ENCODE peak calls at places on chromosomes 11 and 22, in ten cellular contexts. V is colonic mucosa; T is pancreas; M is tibial nerve; K is CD8-positive, alpha-beta T cell; W is HCT116; L is suprapubic skin; Y is uterus; O is ovary; B is H1. Q is an unnamed sample. For H3K4me1, the result is how much of the 10 kb centered on the place peaks cover.

GRCh38 chr11:109109150-109109549 is 312.8 kb upstream of the C11orf87 start:
- DNase-seq in V (no peak), T (no peak), M (no peak), K (no peak), W (no peak), L (no peak), Y (no peak), O (no peak), B (no peak), Q (no peak)

GRCh38 chr11:70405679-70406395 is 7.5 kb downstream of the CTTN start:
- DNase-seq in V (no peak), T (no peak), M (no peak), K (no peak), W (no peak), L (no peak), Y (no peak), O (no peak), B (no peak), Q (no peak)

GRCh38 chr11:11808992-11809583 is 32.7 kb upstream of the USP47 start:
- DNase-seq in V (no peak), T (no peak), M (no peak), K (no peak), W (no peak), L (no peak), Y (no peak), O (no peak), B (no peak), Q (no peak)

GRCh38 chr11:11569936-11570491 is 51.8 kb downstream of the GALNT18 start:
- DNase-seq in V (peak), T (peak), M (peak), K (no peak), W (no peak), L (no peak), Y (peak), O (peak), B (no peak), Q (no peak)

GRCh38 chr22:50340157-50340879 is 2.8 kb upstream of the PPP6R2 start:
- DNase-seq in V (no peak), T (no peak), M (no peak), K (no peak), W (no peak), L (no peak), Y (no peak), O (no peak), B (no peak), Q (no peak)

GRCh38 chr22:19554834-19555404 is 30.7 kb upstream of the CLDN5 start:
- DNase-seq in V (no peak), T (no peak), M (no peak), K (no peak), W (peak), L (peak), Y (no peak), O (no peak), B (peak), Q (no peak)

GRCh38 chr11:833114-833791 is 501 bp downstream of the CD151 start:
- DNase-seq in V (peak), T (peak), M (no peak), K (peak), W (no peak), L (no peak), Y (peak), O (no peak), B (no peak), Q (no peak)

GRCh38 chr11:107696140-107696539 is 15.7 kb downstream of the SLN start:
- DNase-seq in V (no peak), T (no peak), M (no peak), K (no peak), W (peak), L (no peak), Y (no peak), O (no peak), B (no peak), Q (no peak)

GRCh38 chr11:71252782-71253730 is 679 bp upstream of the SHANK2 start:
- DNase-seq in V (peak), T (peak), M (no peak), K (no peak), W (peak), L (no peak), Y (no peak), O (no peak), B (no peak), Q (no peak)

GRCh38 chr11:134317103-134317502 is 14.7 kb upstream of the GLB1L2 start:
- DNase-seq in V (no peak), T (no peak), M (no peak), K (no peak), W (no peak), L (no peak), Y (no peak), O (no peak), B (no peak), Q (no peak)

GRCh38 chr11:28058333-28058732 is 49.6 kb downstream of the KIF18A start:
- DNase-seq in V (no peak), T (no peak), M (no peak), K (no peak), W (no peak), L (no peak), Y (no peak), O (no peak), B (no peak), Q (no peak)

GRCh38 chr11:69416123-69416475 is 65.4 kb upstream of the LINC01488 start:
- DNase-seq in V (no peak), T (no peak), M (no peak), K (no peak), W (no peak), L (no peak), Y (no peak), O (no peak), B (no peak), Q (no peak)

GRCh38 chr22:32776397-32776796 is 25.1 kb upstream of the TIMP3 start:
- DNase-seq in V (no peak), T (no peak), M (no peak), K (no peak), W (no peak), L (no peak), Y (no peak), O (no peak), B (no peak), Q (no peak)

GRCh38 chr11:44277097-44278090 is 32.5 kb downstream of the ALX4 start:
- DNase-seq in V (no peak), T (no peak), M (no peak), K (no peak), W (no peak), L (no peak), Y (no peak), O (no peak), B (no peak), Q (no peak)

GRCh38 chr22:36391648-36392047 is 3.9 kb upstream of the MYH9 start:
- DNase-seq in V (no peak), T (no peak), M (no peak), K (no peak), W (no peak), L (no peak), Y (no peak), O (no peak), B (no peak), Q (no peak)

GRCh38 chr11:42974510-42974909 is 337.3 kb upstream of the API5 start:
- DNase-seq in V (no peak), T (no peak), M (no peak), K (no peak), W (no peak), L (no peak), Y (no peak), O (no peak), B (peak), Q (no peak)

GRCh38 chr22:17637490-17638181 is 921 bp upstream of the BCL2L13 start:
- DNase-seq in V (peak), T (no peak), M (no peak), K (no peak), W (no peak), L (no peak), Y (no peak), O (no peak), B (no peak), Q (no peak)

GRCh38 chr22:17922925-17923898 is 101.1 kb downstream of the MICAL3 start:
- DNase-seq in V (no peak), T (peak), M (no peak), K (no peak), W (no peak), L (no peak), Y (no peak), O (peak), B (no peak), Q (no peak)

GRCh38 chr11:83054904-83055380 is 16.8 kb downstream of the RAB30 start:
- DNase-seq in V (no peak), T (peak), M (no peak), K (no peak), W (no peak), L (no peak), Y (no peak), O (no peak), B (no peak), Q (no peak)

GRCh38 chr11:24321229-24321628 is 175.6 kb upstream of the LUZP2 start:
- DNase-seq in V (no peak), T (no peak), M (no peak), K (no peak), W (no peak), L (no peak), Y (no peak), O (no peak), B (no peak), Q (no peak)

GRCh38 chr22:35900483-35901168 is 128.0 kb downstream of the RBFOX2 start:
- DNase-seq in V (no peak), T (no peak), M (no peak), K (no peak), W (peak), L (no peak), Y (no peak), O (no peak), B (no peak), Q (no peak)

GRCh38 chr11:75520688-75521087 is 5.1 kb downstream of the GDPD5 start:
- DNase-seq in V (no peak), T (no peak), M (no peak), K (no peak), W (no peak), L (no peak), Y (no peak), O (no peak), B (no peak), Q (no peak)

GRCh38 chr11:20156280-20156875 is 3.9 kb downstream of the DBX1 start:
- DNase-seq in V (peak), T (no peak), M (no peak), K (peak), W (no peak), L (no peak), Y (no peak), O (no peak), B (no peak), Q (no peak)

GRCh38 chr11:47615249-47615648 is 21.0 kb upstream of the C1QTNF4 start:
- DNase-seq in V (no peak), T (no peak), M (no peak), K (no peak), W (no peak), L (no peak), Y (no peak), O (no peak), B (no peak), Q (no peak)

GRCh38 chr22:30890689-30891442 is 77.7 kb downstream of the MORC2 start:
- DNase-seq in V (peak), T (peak), M (no peak), K (peak), W (peak), L (peak), Y (peak), O (no peak), B (no peak), Q (no peak)

GRCh38 chr11:36069576-36070214 is 125.8 kb downstream of the LDLRAD3 start:
- DNase-seq in V (no peak), T (no peak), M (no peak), K (no peak), W (no peak), L (no peak), Y (no peak), O (no peak), B (peak), Q (no peak)

GRCh38 chr22:31044262-31044861 is 36.8 kb upstream of the SMTN start:
- DNase-seq in V (peak), T (no peak), M (peak), K (no peak), W (no peak), L (no peak), Y (peak), O (peak), B (no peak), Q (no peak)

GRCh38 chr11:96141649-96142048 is 201.3 kb downstream of the MAML2 start:
- DNase-seq in V (no peak), T (no peak), M (no peak), K (no peak), W (no peak), L (no peak), Y (no peak), O (no peak), B (no peak), Q (no peak)

GRCh38 chr22:42959472-42960145 is 55.3 kb downstream of the PACSIN2 start:
- DNase-seq in V (peak), T (peak), M (peak), K (no peak), W (no peak), L (peak), Y (no peak), O (no peak), B (no peak), Q (no peak)

GRCh38 chr22:39905686-39906085 is 4.8 kb downstream of the GRAP2 start:
- DNase-seq in V (no peak), T (no peak), M (no peak), K (no peak), W (no peak), L (no peak), Y (no peak), O (no peak), B (no peak), Q (no peak)

GRCh38 chr22:39907605-39908097 is 6.8 kb downstream of the GRAP2 start:
- DNase-seq in V (no peak), T (no peak), M (no peak), K (no peak), W (no peak), L (no peak), Y (no peak), O (no peak), B (no peak), Q (no peak)

GRCh38 chr22:39907035-39907434 is 6.2 kb downstream of the GRAP2 start:
- DNase-seq in V (no peak), T (no peak), M (no peak), K (no peak), W (no peak), L (no peak), Y (no peak), O (no peak), B (no peak), Q (no peak)

GRCh38 chr22:39906207-39906606 is 5.3 kb downstream of the GRAP2 start:
- DNase-seq in V (no peak), T (no peak), M (no peak), K (no peak), W (no peak), L (no peak), Y (no peak), O (no peak), B (no peak), Q (no peak)

GRCh38 chr22:39904864-39905263 is 4.0 kb downstream of the GRAP2 start:
- DNase-seq in V (no peak), T (no peak), M (no peak), K (no peak), W (no peak), L (no peak), Y (no peak), O (no peak), B (no peak), Q (no peak)
- TF ChIP-seq CTCF in V (no peak), T (no peak), M (no peak), K (no peak), W (no peak), L (no peak), Y (no peak), O (no peak), B (no peak), Q (no peak)

GRCh38 chr22:29385305-29385704 is 3.1 kb downstream of the AP1B1 start:
- DNase-seq in V (no peak), T (no peak), M (no peak), K (no peak), W (no peak), L (no peak), Y (no peak), O (no peak), B (no peak), Q (no peak)
- H3K4me1 ChIP-seq in V (under half), T (under half), M (under half), K (under half), W (under half), L (under half), Y (under half), O (under half), B (under half), Q (half or more)

DNA sequence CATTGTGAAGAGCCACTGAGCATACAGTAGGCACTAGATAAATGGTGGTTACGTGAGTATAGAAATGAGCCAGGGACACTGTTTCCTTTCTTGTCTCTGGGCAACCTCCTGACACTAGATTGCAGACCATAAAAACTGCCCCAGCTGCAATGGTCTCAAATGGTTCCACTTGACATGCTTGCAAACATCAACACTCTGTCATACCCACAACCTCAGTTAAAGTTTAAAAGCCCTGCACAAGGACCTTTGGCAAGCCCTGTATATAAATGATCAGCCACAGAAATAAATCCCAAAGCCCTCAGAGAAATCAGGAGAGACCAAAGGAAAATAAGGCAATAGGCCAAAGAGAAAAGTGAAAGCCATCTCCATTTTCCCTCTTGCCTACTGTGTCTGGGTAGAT is 20.7 kb downstream of the PLEKHA7 start:
- DNase-seq in V (no peak), T (no peak), M (no peak), K (no peak), W (no peak), L (no peak), Y (no peak), O (no peak), B (no peak), Q (no peak)
- TF ChIP-seq CTCF in V (no peak), T (no peak), M (no peak), K (no peak), W (no peak), L (no peak), Y (no peak), O (no peak), B (no peak), Q (no peak)

DNA sequence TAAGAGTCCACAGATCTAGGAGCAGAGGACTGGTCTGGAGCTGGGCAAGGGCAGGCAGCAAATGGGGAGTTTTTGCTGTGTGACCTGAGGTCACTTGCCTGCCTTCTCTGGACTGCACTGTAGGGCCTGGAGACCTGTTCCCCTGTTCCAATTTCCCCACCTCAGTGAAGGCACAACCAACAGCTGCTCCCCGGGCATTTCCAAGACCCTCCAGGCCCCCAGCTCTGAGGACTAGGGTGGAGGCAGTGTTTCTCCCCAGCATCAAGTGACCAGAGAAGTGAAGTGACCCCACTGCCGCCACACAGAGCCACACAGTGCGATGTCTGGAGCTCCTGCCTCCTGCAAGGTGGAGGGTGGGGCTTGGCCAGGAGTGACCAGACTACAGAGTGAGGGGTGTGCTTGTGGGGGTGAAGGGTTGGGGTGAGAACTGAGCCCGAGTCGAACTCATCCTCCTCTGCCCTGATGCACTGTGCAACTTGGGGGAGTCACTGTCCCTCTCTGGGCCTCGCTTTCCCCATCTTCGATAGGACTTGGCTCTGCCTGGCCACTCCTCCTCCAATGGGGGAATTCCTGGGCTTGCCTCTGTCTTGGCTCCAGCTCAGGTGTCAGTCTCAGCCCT is 21.6 kb downstream of the P2RY2 start:
- DNase-seq in V (no peak), T (no peak), M (no peak), K (no peak), W (no peak), L (no peak), Y (no peak), O (no peak), B (no peak), Q (no peak)
- H3K4me1 ChIP-seq in V (under half), T (under half), M (under half), K (under half), W (under half), L (under half), Y (under half), O (under half), B (under half), Q (under half)

DNA sequence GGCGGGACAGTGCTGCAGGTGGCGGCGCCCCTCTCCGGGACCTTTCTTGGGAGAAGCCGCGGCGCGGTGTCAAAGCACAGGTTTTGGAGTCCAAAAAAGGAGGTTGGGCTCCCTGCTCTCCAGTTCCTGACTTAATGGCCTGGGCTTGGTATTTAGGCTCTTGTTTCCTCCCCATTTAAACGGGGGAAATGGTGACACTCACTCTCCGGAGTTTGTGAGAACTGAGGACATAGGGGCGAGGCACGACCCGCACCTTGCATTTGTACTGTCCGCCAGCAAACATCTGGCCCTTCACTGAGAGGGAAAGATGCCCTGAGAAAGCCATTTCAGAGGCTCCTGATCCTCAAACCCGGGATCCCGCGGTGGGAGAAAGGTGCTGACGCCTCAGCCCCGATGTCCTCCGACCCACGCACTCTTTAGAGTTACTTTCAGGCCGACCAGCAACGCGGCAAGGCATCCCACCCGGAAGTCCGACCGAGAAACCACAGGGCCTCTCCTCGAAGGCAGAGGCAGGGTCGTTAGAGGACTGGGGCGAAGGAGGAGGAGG is 2.9 kb upstream of the WDR74 start:
- DNase-seq in V (peak), T (peak), M (no peak), K (peak), W (no peak), L (no peak), Y (peak), O (peak), B (no peak), Q (peak)
- TF ChIP-seq CTCF in V (no peak), T (no peak), M (no peak), K (no peak), W (no peak), L (no peak), Y (no peak), O (no peak), B (no peak), Q (no peak)

GRCh38 chr22:46067159-46068111 is 82.9 kb upstream of the PPARA start:
- DNase-seq in V (no peak), T (no peak), M (no peak), K (no peak), W (no peak), L (no peak), Y (peak), O (peak), B (no peak), Q (no peak)
- H3K4me1 ChIP-seq in V (under half), T (under half), M (half or more), K (under half), W (under half), L (half or more), Y (under half), O (under half), B (under half), Q (half or more)

GRCh38 chr11:67631853-67632174 is 2.1 kb upstream of the NUDT8 start:
- DNase-seq in V (no peak), T (no peak), M (no peak), K (no peak), W (no peak), L (no peak), Y (no peak), O (no peak), B (no peak), Q (no peak)

GRCh38 chr11:67630943-67631331 is 1.2 kb upstream of the NUDT8 start:
- DNase-seq in V (no peak), T (no peak), M (no peak), K (no peak), W (no peak), L (peak), Y (peak), O (no peak), B (no peak), Q (no peak)

GRCh38 chr11:67630230-67630942 is 649 bp upstream of the NUDT8 start:
- DNase-seq in V (peak), T (peak), M (peak), K (peak), W (peak), L (peak), Y (peak), O (peak), B (peak), Q (no peak)

GRCh38 chr11:67632175-67632981 is 2.6 kb upstream of the NUDT8 start:
- DNase-seq in V (peak), T (peak), M (no peak), K (no peak), W (no peak), L (no peak), Y (peak), O (no peak), B (no peak), Q (no peak)

DNA sequence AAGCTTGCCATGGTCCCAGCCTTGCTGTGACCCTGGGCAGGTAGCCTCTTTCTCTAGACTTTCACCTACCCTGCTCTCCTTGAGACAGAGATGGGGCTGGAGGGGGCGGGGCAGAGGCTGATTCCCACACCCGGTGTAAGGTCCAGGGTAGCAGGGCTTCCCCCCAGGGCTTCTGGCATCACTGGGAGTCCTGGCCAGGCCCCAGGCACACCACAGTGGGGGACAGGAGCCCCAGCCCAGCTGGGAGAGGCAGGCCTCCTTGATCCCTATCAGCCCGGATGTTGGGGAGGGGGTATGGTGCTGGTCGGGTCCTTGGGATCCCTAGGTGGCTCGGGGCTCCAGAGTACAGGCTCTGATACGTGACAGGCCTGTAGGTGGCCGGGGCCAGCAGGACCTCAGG is 1.7 kb upstream of the NUDT8 start:
- DNase-seq in V (peak), T (no peak), M (no peak), K (no peak), W (no peak), L (peak), Y (peak), O (no peak), B (no peak), Q (no peak)
- TF ChIP-seq CTCF in V (no peak), T (no peak), M (no peak), K (no peak), W (no peak), L (no peak), Y (no peak), O (no peak), B (no peak), Q (no peak)

Q was measured in vagina.